ENCODE peak calls at places on chromosomes 16 and 17, in four cellular contexts. L is A549, X is H1, A is HepG2. K is an unnamed sample.
A peak's percentile ranks its signal among the peaks of the same experiment; 100 is the strongest.

GRCh38 chr16:14616280-14616679 is 13.8 kb downstream of the PARN start:
- DNase-seq in X (no peak), L (no peak), A (no peak), K (no peak)

GRCh38 chr17:33262724-33263123 is 30.4 kb downstream of the ASIC2 start:
- DNase-seq in L (peak; percentile 17), X (no peak), A (no peak), K (no peak)

GRCh38 chr17:17729620-17730249 is 48.5 kb downstream of the RAI1 start:
- DNase-seq in X (no peak), A (peak; percentile 30), L (peak; percentile 48), K (peak; percentile 44)

GRCh38 chr16:79845734-79846135 is 245.2 kb upstream of the MAF start:
- DNase-seq in A (no peak), X (no peak), L (peak; percentile 21), K (peak; percentile 92)

GRCh38 chr16:49441366-49441780 is 67.8 kb downstream of the C16orf78 start:
- DNase-seq in A (no peak), L (no peak), X (no peak), K (no peak)

GRCh38 chr16:78444-79145 is 570 bp downstream of the MPG start:
- DNase-seq in L (no peak), A (no peak), X (no peak), K (no peak)

GRCh38 chr16:54928421-54929089 is 2.1 kb upstream of the IRX5 start:
- DNase-seq in L (peak; percentile 69), X (no peak), A (no peak), K (peak; percentile 70)

GRCh38 chr17:10217916-10218315 is 19.5 kb upstream of the GAS7 start:
- DNase-seq in X (no peak), A (no peak), L (no peak), K (no peak)

GRCh38 chr17:4504188-4504587 is 5.5 kb downstream of the SPNS2 start:
- DNase-seq in A (no peak), L (no peak), X (no peak), K (no peak)

GRCh38 chr16:31386157-31386984 is 6.8 kb upstream of the ITGAD start:
- DNase-seq in L (peak; percentile 49), X (no peak), A (no peak), K (peak; percentile 25)

GRCh38 chr17:18967806-18968744 is 16.1 kb downstream of the SLC5A10 start:
- DNase-seq in X (no peak), A (no peak), L (no peak), K (peak; percentile 59)

GRCh38 chr17:5610956-5611355 is 26.6 kb upstream of the NLRP1 start:
- DNase-seq in A (no peak), X (no peak), L (no peak), K (no peak)

GRCh38 chr17:44345497-44346026 is 460 bp downstream of the GRN start:
- DNase-seq in X (no peak), A (peak; percentile 79), L (peak; percentile 75), K (peak; percentile 55)

GRCh38 chr16:30526137-30526822 is at the start of gene ZNF768:
- DNase-seq in L (peak; percentile 33), X (no peak), A (peak; percentile 38), K (peak; percentile 84)

GRCh38 chr17:75619506-75620431 is 13.5 kb upstream of the SMIM5 start:
- DNase-seq in L (peak; percentile 70), A (peak; percentile 39), X (peak; percentile 70), K (peak; percentile 67)

GRCh38 chr16:24035127-24035842 is 199.5 kb downstream of the PRKCB start:
- DNase-seq in L (no peak), A (no peak), X (no peak), K (peak; percentile 70)

GRCh38 chr17:31486351-31487062 is 95.0 kb downstream of the RAB11FIP4 start:
- DNase-seq in X (no peak), L (no peak), A (no peak), K (no peak)

GRCh38 chr16:8848231-8848938 is 20.4 kb downstream of the CARHSP1 start:
- DNase-seq in A (no peak), L (no peak), X (no peak), K (no peak)

GRCh38 chr16:12095275-12096161 is 119.0 kb downstream of the SNX29 start:
- DNase-seq in X (peak; percentile 17), A (peak; percentile 61), L (peak; percentile 41), K (peak; percentile 76)

GRCh38 chr17:1997587-1998425 is 27.3 kb downstream of the RTN4RL1 start:
- DNase-seq in X (no peak), A (peak; percentile 77), L (peak; percentile 71), K (no peak)
- TF ChIP-seq RNF2 in X (no peak), A (no peak), L (no peak), K (no peak)

GRCh38 chr16:89693289-89693731 is 6.8 kb downstream of the CDK10 start:
- DNase-seq in L (no peak), A (no peak), X (no peak), K (no peak)

GRCh38 chr16:89691986-89692569 is 5.6 kb downstream of the CDK10 start:
- DNase-seq in L (no peak), X (no peak), A (peak; percentile 38), K (no peak)

GRCh38 chr16:89695086-89695874 is 6.2 kb downstream of the SPATA2L start:
- DNase-seq in A (peak; percentile 64), X (no peak), L (no peak), K (no peak)

GRCh38 chr16:89695875-89696597 is 5.5 kb downstream of the SPATA2L start:
- DNase-seq in A (no peak), L (no peak), X (no peak), K (no peak)

GRCh38 chr16:89693931-89694783 is 7.3 kb downstream of the SPATA2L start:
- DNase-seq in X (no peak), A (peak; percentile 32), L (no peak), K (no peak)
- TF ChIP-seq RNF2 in X (no peak), A (no peak), L (no peak), K (no peak)

GRCh38 chr17:1188812-1189211 is 9.0 kb upstream of the ABR start:
- DNase-seq in X (no peak), L (no peak), A (no peak), K (no peak)
- TF ChIP-seq RNF2 in X (no peak), L (no peak), A (no peak), K (no peak)

DNA sequence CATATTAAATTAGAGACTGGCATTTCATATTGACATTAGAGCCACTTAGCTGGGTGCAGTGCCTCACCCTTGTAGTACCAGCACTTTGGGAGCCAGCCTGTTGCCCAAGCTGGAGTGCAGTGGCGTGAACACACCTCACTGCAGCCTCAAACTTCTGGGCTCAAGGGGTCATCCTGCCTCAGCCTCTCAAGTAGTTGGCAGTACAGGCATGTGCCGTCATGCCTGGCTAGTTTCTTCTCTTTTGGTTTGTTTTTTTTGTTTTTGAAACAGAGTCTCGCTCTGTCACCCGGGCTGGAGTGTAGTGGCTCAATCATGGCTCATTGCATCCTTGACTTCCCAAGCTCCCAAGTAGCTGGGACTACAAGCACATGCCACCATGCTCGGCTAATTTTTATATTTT is 8.7 kb downstream of the PPM1E start:
- DNase-seq in X (no peak), L (no peak), A (no peak), K (no peak)
- TF ChIP-seq RNF2 in X (no peak), L (no peak), A (no peak), K (no peak)

GRCh38 chr17:48547839-48548686 is 3.2 kb upstream of the HOXB2 start:
- DNase-seq in A (no peak), X (no peak), L (no peak), K (peak; percentile 91)
- TF ChIP-seq RNF2 in A (no peak), X (peak; percentile 91), L (no peak), K (no peak)

GRCh38 chr17:41724476-41725030 is 9.9 kb downstream of the HAP1 start:
- DNase-seq in L (no peak), A (no peak), X (no peak), K (no peak)
- TF ChIP-seq RNF2 in L (no peak), A (no peak), X (no peak), K (no peak)

GRCh38 chr17:82592289-82592683 is 56.0 kb downstream of the WDR45B start:
- DNase-seq in L (no peak), X (no peak), A (peak; percentile 21), K (no peak)
- TF ChIP-seq RNF2 in L (no peak), X (no peak), A (no peak), K (no peak)

DNA sequence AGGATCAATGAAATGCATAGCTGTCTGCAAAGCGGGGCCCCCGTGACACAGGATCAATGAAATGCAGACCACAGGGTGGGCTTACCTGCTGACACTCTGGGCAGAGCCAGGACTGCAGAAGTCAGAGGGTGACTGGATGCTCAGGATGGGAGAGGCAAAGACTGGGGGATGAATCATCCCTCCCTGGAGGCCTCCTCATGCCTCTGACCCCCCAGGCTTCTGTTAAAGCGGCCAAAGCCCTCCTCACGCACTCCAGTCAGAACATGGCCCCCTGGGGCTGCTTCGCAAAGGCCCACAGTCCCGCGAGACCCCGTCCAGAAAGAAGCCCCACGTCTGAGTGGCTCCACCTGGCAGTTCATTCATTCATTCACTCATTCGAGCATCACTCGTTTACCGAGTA is 38.4 kb upstream of the FOXF1 start:
- DNase-seq in L (no peak), X (no peak), A (no peak), K (no peak)
- TF ChIP-seq RNF2 in L (no peak), X (no peak), A (no peak), K (no peak)

K was measured in K562.